ENCODE peak calls at places on chromosomes 5 and 9, in six cellular contexts. O, R, V, E, G and D are unnamed samples.

GRCh38 chr5:10977011-10977410 is 216.0 kb upstream of the DAP start:
- DNase-seq in O (no peak), R (no peak), V (no peak), E (no peak), G (no peak), D (no peak)

GRCh38 chr5:17743580-17744435 is 109.5 kb downstream of the TAF11L14 start:
- DNase-seq in O (peak; percentile 68), R (no peak), V (no peak), E (peak; percentile 31), G (peak; percentile 92), D (no peak)

GRCh38 chr5:143001764-143002351 is 231.7 kb downstream of the ARHGAP26 start:
- DNase-seq in O (peak; percentile 84), R (peak; percentile 17), V (peak; percentile 54), E (no peak), G (peak; percentile 91), D (no peak)

GRCh38 chr9:136725612-136726011 is 13.2 kb downstream of the DIPK1B start:
- DNase-seq in O (peak; percentile 57), R (no peak), V (peak; percentile 67), E (no peak), G (peak; percentile 57), D (peak; percentile 65)

GRCh38 chr5:112923148-112923917 is 1.3 kb upstream of the REEP5 start:
- DNase-seq in O (no peak), R (peak; percentile 71), V (no peak), E (no peak), G (no peak), D (no peak)

GRCh38 chr9:27090716-27091115 is 18.3 kb upstream of the TEK start:
- DNase-seq in O (no peak), R (no peak), V (no peak), E (no peak), G (no peak), D (no peak)

GRCh38 chr5:113047733-113048652 is 71.4 kb downstream of the DCP2 start:
- DNase-seq in O (no peak), R (peak; percentile 69), V (peak; percentile 45), E (no peak), G (no peak), D (no peak)

GRCh38 chr5:14452685-14453084 is 128.9 kb upstream of the OTULINL start:
- DNase-seq in O (peak; percentile 58), R (no peak), V (no peak), E (no peak), G (peak; percentile 54), D (no peak)

GRCh38 chr5:172437445-172438303 is 16.7 kb downstream of the SH3PXD2B start:
- DNase-seq in O (peak; percentile 79), R (no peak), V (peak; percentile 95), E (peak; percentile 49), G (peak; percentile 93), D (peak; percentile 79)

GRCh38 chr5:4204616-4205151 is 609.1 kb downstream of the IRX1 start:
- DNase-seq in O (no peak), R (no peak), V (no peak), E (no peak), G (no peak), D (no peak)

GRCh38 chr5:172350212-172351181 is 66.9 kb upstream of the UBTD2 start:
- DNase-seq in O (no peak), R (no peak), V (no peak), E (no peak), G (no peak), D (no peak)

GRCh38 chr9:123322771-123323481 is 33.1 kb upstream of the CRB2 start:
- DNase-seq in O (no peak), R (peak; percentile 87), V (no peak), E (no peak), G (no peak), D (no peak)

GRCh38 chr9:84366683-84367082 is 26.1 kb upstream of the SLC28A3 start:
- DNase-seq in O (no peak), R (no peak), V (no peak), E (no peak), G (no peak), D (no peak)

GRCh38 chr9:70865471-70865870 is 255.9 kb downstream of the TRPM3 start:
- DNase-seq in O (no peak), R (no peak), V (no peak), E (peak; percentile 10), G (no peak), D (no peak)

GRCh38 chr5:59665086-59665831 is 228.3 kb downstream of the PDE4D start:
- DNase-seq in O (no peak), R (no peak), V (no peak), E (no peak), G (no peak), D (no peak)

GRCh38 chr5:80967500-80968181 is 7.5 kb downstream of the RASGRF2 start:
- DNase-seq in O (peak; percentile 93), R (no peak), V (peak; percentile 94), E (peak; percentile 70), G (peak; percentile 90), D (peak; percentile 52)

GRCh38 chr5:122639852-122640251 is 135.0 kb upstream of the SNX2 start:
- DNase-seq in O (no peak), R (no peak), V (no peak), E (no peak), G (no peak), D (no peak)

GRCh38 chr9:113372059-113372458 is 4.7 kb downstream of the HDHD3 start:
- DNase-seq in O (no peak), R (no peak), V (no peak), E (no peak), G (no peak), D (no peak)

GRCh38 chr9:77879344-77880089 is 152.1 kb downstream of the GNAQ start:
- DNase-seq in O (no peak), R (no peak), V (no peak), E (peak; percentile 35), G (peak; percentile 80), D (no peak)

GRCh38 chr9:119322137-119322695 is 47.0 kb downstream of the BRINP1 start:
- DNase-seq in O (no peak), R (no peak), V (no peak), E (no peak), G (peak; percentile 10), D (peak; percentile 31)

GRCh38 chr9:96080364-96080763 is 204.9 kb downstream of the ERCC6L2 start:
- DNase-seq in O (no peak), R (no peak), V (no peak), E (peak; percentile 93), G (peak; percentile 61), D (peak; percentile 26)

GRCh38 chr9:96075757-96076156 is 200.3 kb downstream of the ERCC6L2 start:
- DNase-seq in O (no peak), R (no peak), V (no peak), E (no peak), G (no peak), D (no peak)

GRCh38 chr9:96078866-96079505 is 203.5 kb downstream of the ERCC6L2 start:
- DNase-seq in O (peak; percentile 3), R (no peak), V (no peak), E (no peak), G (no peak), D (peak; percentile 34)

GRCh38 chr9:96082516-96083232 is 207.2 kb downstream of the ERCC6L2 start:
- DNase-seq in O (no peak), R (no peak), V (no peak), E (no peak), G (no peak), D (no peak)

DNA sequence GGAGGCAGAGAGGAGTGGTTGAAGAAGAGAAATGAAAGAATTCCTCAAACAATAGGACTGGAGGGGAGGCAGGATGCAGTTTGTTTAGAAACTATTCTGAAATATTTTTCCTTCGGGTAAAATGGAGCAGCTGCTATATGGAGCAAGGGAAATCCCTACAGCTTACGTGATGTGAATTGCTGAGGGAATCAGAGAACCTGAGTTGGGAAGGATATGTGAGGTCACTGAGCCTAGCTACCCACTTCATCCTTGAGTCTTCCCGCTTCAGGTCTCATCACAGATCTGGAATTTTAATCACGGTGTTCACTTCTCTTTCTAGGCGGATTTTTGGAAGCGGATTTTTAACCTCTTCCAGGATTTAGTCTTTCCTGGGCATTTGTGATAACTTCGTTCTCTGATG is 204.3 kb downstream of the ERCC6L2 start:
- DNase-seq in O (no peak), R (no peak), V (no peak), E (no peak), G (no peak), D (no peak)
- H3K4me2 ChIP-seq in O (no peak overlapping the region), R (no peak overlapping the region), V (no peak overlapping the region), E (peak overlapping the region; percentile 72), G (no peak overlapping the region), D (peak overlapping the region; percentile 31)

GRCh38 chr9:112361602-112362001 is 18.3 kb upstream of the HSDL2 start:
- DNase-seq in O (peak; percentile 59), R (peak; percentile 68), V (peak; percentile 55), E (peak; percentile 60), G (peak; percentile 36), D (peak; percentile 69)
- TF ChIP-seq CTCF in O (peak; percentile 55), R (peak; percentile 89), V (no peak), E (peak; percentile 67), G (peak; percentile 13), D (peak; percentile 65)

DNA sequence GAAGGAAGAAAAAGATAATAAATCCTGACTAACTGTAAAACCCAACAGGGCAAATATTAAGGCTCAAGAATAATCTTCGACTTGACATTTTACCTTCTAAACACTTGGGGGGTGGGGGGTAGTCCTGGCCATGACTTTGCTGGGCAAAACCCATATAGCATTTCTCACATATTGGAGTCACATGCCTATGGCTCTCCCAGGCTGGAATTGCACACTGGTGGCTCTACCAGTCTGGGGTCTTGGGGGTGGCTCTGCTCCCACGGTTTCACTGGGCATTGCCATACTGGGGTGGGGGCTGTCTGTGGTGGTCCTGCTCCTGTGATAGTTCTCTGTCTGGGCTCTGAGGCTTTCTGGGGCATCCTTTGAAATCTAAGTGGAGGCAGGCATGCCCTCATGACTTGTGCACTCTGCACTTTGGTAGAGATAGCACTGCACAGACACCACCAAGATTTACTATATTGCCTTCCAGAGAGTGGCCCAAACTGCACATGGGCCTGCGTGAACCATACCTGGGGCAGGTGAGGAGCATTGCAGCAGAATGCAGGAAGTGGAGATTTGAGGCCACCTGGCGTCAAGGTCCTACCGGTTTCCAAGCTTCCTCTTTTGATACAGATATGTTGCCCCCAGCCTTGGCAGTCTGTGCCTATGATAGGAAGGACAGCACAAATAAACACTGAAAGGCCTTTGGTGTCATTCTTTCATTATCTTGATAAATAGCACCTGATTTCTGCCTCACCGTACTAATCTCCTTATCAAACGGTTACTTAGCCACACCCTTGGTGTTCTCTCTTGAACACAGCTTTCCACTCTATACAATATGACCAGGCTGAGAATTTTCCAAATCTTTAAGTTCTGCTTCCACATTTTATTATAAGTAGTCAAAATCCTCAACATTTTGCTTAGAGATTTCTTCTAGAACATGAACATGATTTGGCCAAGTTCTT is 29.8 kb downstream of the BAAT start:
- DNase-seq in O (no peak), R (no peak), V (no peak), E (no peak), G (no peak), D (peak; percentile 20)
- H3K4me2 ChIP-seq in O (no peak overlapping the region), R (no peak overlapping the region), V (no peak overlapping the region), E (peak overlapping the region; percentile 74), G (no peak overlapping the region), D (peak overlapping the region; percentile 17)

GRCh38 chr5:77280036-77280435 is 69.6 kb downstream of the PDE8B start:
- DNase-seq in O (no peak), R (no peak), V (no peak), E (no peak), G (no peak), D (no peak)

GRCh38 chr5:77277764-77278163 is 67.3 kb downstream of the PDE8B start:
- DNase-seq in O (no peak), R (no peak), V (no peak), E (no peak), G (no peak), D (no peak)

GRCh38 chr5:77285442-77285841 is 75.0 kb downstream of the PDE8B start:
- DNase-seq in O (no peak), R (no peak), V (no peak), E (no peak), G (no peak), D (no peak)

GRCh38 chr5:77281969-77282336 is 71.5 kb downstream of the PDE8B start:
- DNase-seq in O (no peak), R (no peak), V (no peak), E (no peak), G (no peak), D (no peak)

GRCh38 chr5:77282337-77283027 is 72.0 kb downstream of the PDE8B start:
- DNase-seq in O (peak; percentile 88), R (no peak), V (no peak), E (peak; percentile 23), G (peak; percentile 50), D (peak; percentile 43)
- TF ChIP-seq CTCF in O (peak; percentile 45), R (no peak), V (no peak), E (no peak), G (peak; percentile 61), D (peak; percentile 13)